ENCODE peak calls at places on chromosomes 13 and 19, in eight cellular contexts. One of them, this sample, is unnamed.

GRCh38 chr13:37109080-37109678 is 3.7 kb upstream of the CSNK1A1L start:
- DNase-seq in non-pigmented ciliary epithelial cell: no peak
- DNase-seq in A549: peak
- DNase-seq in stimulated activated naive CD8-positive, alpha-beta T cell treated with anti-CD3 and anti-CD28 coated beads, Interleukin-15, Interleukin-2, amounts not matched to agents 100 U/mL and 50 U/mL, for 24 hours: no peak
- DNase-seq in HEK293T: peak
- DNase-seq in activated naive CD4-positive, alpha-beta T cell treated with anti-CD3 and anti-CD28 coated beads, Interleukin-2, amount 50 U/mL, for 16 hours: no peak
- DNase-seq in T-helper 2 cell: no peak
- DNase-seq in mesothelial cell of epicardium: no peak
- DNase-seq in this sample: no peak

GRCh38 chr13:67299731-67300130 is 69.6 kb upstream of the PCDH9 start:
- DNase-seq in non-pigmented ciliary epithelial cell: no peak
- DNase-seq in A549: no peak
- DNase-seq in stimulated activated naive CD8-positive, alpha-beta T cell treated with anti-CD3 and anti-CD28 coated beads, Interleukin-15, Interleukin-2, amounts not matched to agents 100 U/mL and 50 U/mL, for 24 hours: no peak
- DNase-seq in HEK293T: no peak
- DNase-seq in activated naive CD4-positive, alpha-beta T cell treated with anti-CD3 and anti-CD28 coated beads, Interleukin-2, amount 50 U/mL, for 16 hours: no peak
- DNase-seq in T-helper 2 cell: no peak
- DNase-seq in mesothelial cell of epicardium: no peak
- DNase-seq in this sample: no peak

GRCh38 chr13:57666554-57666953 is 35.0 kb downstream of the PCDH17 start:
- DNase-seq in non-pigmented ciliary epithelial cell: no peak
- DNase-seq in A549: no peak
- DNase-seq in stimulated activated naive CD8-positive, alpha-beta T cell treated with anti-CD3 and anti-CD28 coated beads, Interleukin-15, Interleukin-2, amounts not matched to agents 100 U/mL and 50 U/mL, for 24 hours: no peak
- DNase-seq in HEK293T: no peak
- DNase-seq in activated naive CD4-positive, alpha-beta T cell treated with anti-CD3 and anti-CD28 coated beads, Interleukin-2, amount 50 U/mL, for 16 hours: no peak
- DNase-seq in T-helper 2 cell: no peak
- DNase-seq in mesothelial cell of epicardium: no peak
- DNase-seq in this sample: no peak

GRCh38 chr19:30606114-30607050 is 234.2 kb downstream of the ZNF536 start:
- DNase-seq in non-pigmented ciliary epithelial cell: no peak
- DNase-seq in A549: no peak
- DNase-seq in stimulated activated naive CD8-positive, alpha-beta T cell treated with anti-CD3 and anti-CD28 coated beads, Interleukin-15, Interleukin-2, amounts not matched to agents 100 U/mL and 50 U/mL, for 24 hours: no peak
- DNase-seq in HEK293T: no peak
- DNase-seq in activated naive CD4-positive, alpha-beta T cell treated with anti-CD3 and anti-CD28 coated beads, Interleukin-2, amount 50 U/mL, for 16 hours: no peak
- DNase-seq in T-helper 2 cell: no peak
- DNase-seq in mesothelial cell of epicardium: no peak
- DNase-seq in this sample: no peak

GRCh38 chr13:24683833-24684599 is 3.8 kb downstream of the ATP12A start:
- DNase-seq in non-pigmented ciliary epithelial cell: no peak
- DNase-seq in A549: peak
- DNase-seq in stimulated activated naive CD8-positive, alpha-beta T cell treated with anti-CD3 and anti-CD28 coated beads, Interleukin-15, Interleukin-2, amounts not matched to agents 100 U/mL and 50 U/mL, for 24 hours: peak
- DNase-seq in HEK293T: peak
- DNase-seq in activated naive CD4-positive, alpha-beta T cell treated with anti-CD3 and anti-CD28 coated beads, Interleukin-2, amount 50 U/mL, for 16 hours: peak
- DNase-seq in T-helper 2 cell: peak
- DNase-seq in mesothelial cell of epicardium: no peak
- DNase-seq in this sample: no peak

GRCh38 chr19:5621311-5621944 is 1.1 kb downstream of the SAFB2 start:
- DNase-seq in non-pigmented ciliary epithelial cell: no peak
- DNase-seq in A549: no peak
- DNase-seq in stimulated activated naive CD8-positive, alpha-beta T cell treated with anti-CD3 and anti-CD28 coated beads, Interleukin-15, Interleukin-2, amounts not matched to agents 100 U/mL and 50 U/mL, for 24 hours: peak
- DNase-seq in HEK293T: no peak
- DNase-seq in activated naive CD4-positive, alpha-beta T cell treated with anti-CD3 and anti-CD28 coated beads, Interleukin-2, amount 50 U/mL, for 16 hours: no peak
- DNase-seq in T-helper 2 cell: no peak
- DNase-seq in mesothelial cell of epicardium: no peak
- DNase-seq in this sample: no peak

GRCh38 chr19:56069642-56070041 is 51.5 kb downstream of the ZNF787 start:
- DNase-seq in non-pigmented ciliary epithelial cell: no peak
- DNase-seq in A549: no peak
- DNase-seq in stimulated activated naive CD8-positive, alpha-beta T cell treated with anti-CD3 and anti-CD28 coated beads, Interleukin-15, Interleukin-2, amounts not matched to agents 100 U/mL and 50 U/mL, for 24 hours: no peak
- DNase-seq in HEK293T: no peak
- DNase-seq in activated naive CD4-positive, alpha-beta T cell treated with anti-CD3 and anti-CD28 coated beads, Interleukin-2, amount 50 U/mL, for 16 hours: no peak
- DNase-seq in T-helper 2 cell: no peak
- DNase-seq in mesothelial cell of epicardium: no peak
- DNase-seq in this sample: no peak

GRCh38 chr19:36060430-36060829 is 5.7 kb downstream of the WDR62 start:
- DNase-seq in non-pigmented ciliary epithelial cell: no peak
- DNase-seq in A549: peak
- DNase-seq in stimulated activated naive CD8-positive, alpha-beta T cell treated with anti-CD3 and anti-CD28 coated beads, Interleukin-15, Interleukin-2, amounts not matched to agents 100 U/mL and 50 U/mL, for 24 hours: peak
- DNase-seq in HEK293T: peak
- DNase-seq in activated naive CD4-positive, alpha-beta T cell treated with anti-CD3 and anti-CD28 coated beads, Interleukin-2, amount 50 U/mL, for 16 hours: peak
- DNase-seq in T-helper 2 cell: no peak
- DNase-seq in mesothelial cell of epicardium: no peak
- DNase-seq in this sample: peak

GRCh38 chr13:27489456-27489855 is 39.1 kb upstream of the MTIF3 start:
- DNase-seq in non-pigmented ciliary epithelial cell: no peak
- DNase-seq in A549: no peak
- DNase-seq in stimulated activated naive CD8-positive, alpha-beta T cell treated with anti-CD3 and anti-CD28 coated beads, Interleukin-15, Interleukin-2, amounts not matched to agents 100 U/mL and 50 U/mL, for 24 hours: no peak
- DNase-seq in HEK293T: no peak
- DNase-seq in activated naive CD4-positive, alpha-beta T cell treated with anti-CD3 and anti-CD28 coated beads, Interleukin-2, amount 50 U/mL, for 16 hours: no peak
- DNase-seq in T-helper 2 cell: no peak
- DNase-seq in mesothelial cell of epicardium: no peak
- DNase-seq in this sample: no peak

GRCh38 chr13:28754698-28755545 is 36.2 kb upstream of the SLC46A3 start:
- DNase-seq in non-pigmented ciliary epithelial cell: no peak
- DNase-seq in A549: peak
- DNase-seq in stimulated activated naive CD8-positive, alpha-beta T cell treated with anti-CD3 and anti-CD28 coated beads, Interleukin-15, Interleukin-2, amounts not matched to agents 100 U/mL and 50 U/mL, for 24 hours: no peak
- DNase-seq in HEK293T: no peak
- DNase-seq in activated naive CD4-positive, alpha-beta T cell treated with anti-CD3 and anti-CD28 coated beads, Interleukin-2, amount 50 U/mL, for 16 hours: no peak
- DNase-seq in T-helper 2 cell: no peak
- DNase-seq in mesothelial cell of epicardium: no peak
- DNase-seq in this sample: no peak

GRCh38 chr19:2266183-2266993 is 10.2 kb upstream of the JSRP1 start:
- DNase-seq in non-pigmented ciliary epithelial cell: no peak
- DNase-seq in A549: no peak
- DNase-seq in stimulated activated naive CD8-positive, alpha-beta T cell treated with anti-CD3 and anti-CD28 coated beads, Interleukin-15, Interleukin-2, amounts not matched to agents 100 U/mL and 50 U/mL, for 24 hours: peak
- DNase-seq in HEK293T: no peak
- DNase-seq in activated naive CD4-positive, alpha-beta T cell treated with anti-CD3 and anti-CD28 coated beads, Interleukin-2, amount 50 U/mL, for 16 hours: peak
- DNase-seq in T-helper 2 cell: no peak
- DNase-seq in mesothelial cell of epicardium: no peak
- DNase-seq in this sample: no peak

GRCh38 chr19:12092065-12092867 is 27.7 kb downstream of the ZNF844 start:
- DNase-seq in non-pigmented ciliary epithelial cell: peak
- DNase-seq in A549: no peak
- DNase-seq in stimulated activated naive CD8-positive, alpha-beta T cell treated with anti-CD3 and anti-CD28 coated beads, Interleukin-15, Interleukin-2, amounts not matched to agents 100 U/mL and 50 U/mL, for 24 hours: peak
- DNase-seq in HEK293T: no peak
- DNase-seq in activated naive CD4-positive, alpha-beta T cell treated with anti-CD3 and anti-CD28 coated beads, Interleukin-2, amount 50 U/mL, for 16 hours: peak
- DNase-seq in T-helper 2 cell: peak
- DNase-seq in mesothelial cell of epicardium: peak
- DNase-seq in this sample: peak

GRCh38 chr13:33757713-33758112 is 60.2 kb upstream of the RFC3 start:
- DNase-seq in non-pigmented ciliary epithelial cell: no peak
- DNase-seq in A549: no peak
- DNase-seq in stimulated activated naive CD8-positive, alpha-beta T cell treated with anti-CD3 and anti-CD28 coated beads, Interleukin-15, Interleukin-2, amounts not matched to agents 100 U/mL and 50 U/mL, for 24 hours: no peak
- DNase-seq in HEK293T: no peak
- DNase-seq in activated naive CD4-positive, alpha-beta T cell treated with anti-CD3 and anti-CD28 coated beads, Interleukin-2, amount 50 U/mL, for 16 hours: no peak
- DNase-seq in T-helper 2 cell: no peak
- DNase-seq in mesothelial cell of epicardium: no peak
- DNase-seq in this sample: no peak

GRCh38 chr13:30355405-30355741 is 48.0 kb upstream of the KATNAL1 start:
- DNase-seq in non-pigmented ciliary epithelial cell: no peak
- DNase-seq in A549: no peak
- DNase-seq in stimulated activated naive CD8-positive, alpha-beta T cell treated with anti-CD3 and anti-CD28 coated beads, Interleukin-15, Interleukin-2, amounts not matched to agents 100 U/mL and 50 U/mL, for 24 hours: peak
- DNase-seq in HEK293T: no peak
- DNase-seq in activated naive CD4-positive, alpha-beta T cell treated with anti-CD3 and anti-CD28 coated beads, Interleukin-2, amount 50 U/mL, for 16 hours: peak
- DNase-seq in T-helper 2 cell: no peak
- DNase-seq in mesothelial cell of epicardium: no peak
- DNase-seq in this sample: no peak

GRCh38 chr13:99403458-99403971 is 96.3 kb upstream of the GPR183 start:
- DNase-seq in non-pigmented ciliary epithelial cell: no peak
- DNase-seq in A549: no peak
- DNase-seq in stimulated activated naive CD8-positive, alpha-beta T cell treated with anti-CD3 and anti-CD28 coated beads, Interleukin-15, Interleukin-2, amounts not matched to agents 100 U/mL and 50 U/mL, for 24 hours: peak
- DNase-seq in HEK293T: no peak
- DNase-seq in activated naive CD4-positive, alpha-beta T cell treated with anti-CD3 and anti-CD28 coated beads, Interleukin-2, amount 50 U/mL, for 16 hours: no peak
- DNase-seq in T-helper 2 cell: no peak
- DNase-seq in mesothelial cell of epicardium: no peak
- DNase-seq in this sample: no peak

GRCh38 chr13:41274881-41275280 is 11.5 kb upstream of the MTRF1 start:
- DNase-seq in non-pigmented ciliary epithelial cell: no peak
- DNase-seq in A549: no peak
- DNase-seq in stimulated activated naive CD8-positive, alpha-beta T cell treated with anti-CD3 and anti-CD28 coated beads, Interleukin-15, Interleukin-2, amounts not matched to agents 100 U/mL and 50 U/mL, for 24 hours: no peak
- DNase-seq in HEK293T: no peak
- DNase-seq in activated naive CD4-positive, alpha-beta T cell treated with anti-CD3 and anti-CD28 coated beads, Interleukin-2, amount 50 U/mL, for 16 hours: no peak
- DNase-seq in T-helper 2 cell: no peak
- DNase-seq in mesothelial cell of epicardium: no peak
- DNase-seq in this sample: no peak

GRCh38 chr19:10230155-10230903 is 802 bp downstream of the S1PR2 start:
- DNase-seq in non-pigmented ciliary epithelial cell: no peak
- DNase-seq in A549: no peak
- DNase-seq in stimulated activated naive CD8-positive, alpha-beta T cell treated with anti-CD3 and anti-CD28 coated beads, Interleukin-15, Interleukin-2, amounts not matched to agents 100 U/mL and 50 U/mL, for 24 hours: peak
- DNase-seq in HEK293T: no peak
- DNase-seq in activated naive CD4-positive, alpha-beta T cell treated with anti-CD3 and anti-CD28 coated beads, Interleukin-2, amount 50 U/mL, for 16 hours: peak
- DNase-seq in T-helper 2 cell: peak
- DNase-seq in mesothelial cell of epicardium: peak
- DNase-seq in this sample: no peak

GRCh38 chr13:81639984-81640582 is 1299.2 kb upstream of the SPRY2 start:
- DNase-seq in non-pigmented ciliary epithelial cell: no peak
- DNase-seq in A549: peak
- DNase-seq in stimulated activated naive CD8-positive, alpha-beta T cell treated with anti-CD3 and anti-CD28 coated beads, Interleukin-15, Interleukin-2, amounts not matched to agents 100 U/mL and 50 U/mL, for 24 hours: no peak
- DNase-seq in HEK293T: peak
- DNase-seq in activated naive CD4-positive, alpha-beta T cell treated with anti-CD3 and anti-CD28 coated beads, Interleukin-2, amount 50 U/mL, for 16 hours: no peak
- DNase-seq in T-helper 2 cell: no peak
- DNase-seq in mesothelial cell of epicardium: no peak
- DNase-seq in this sample: no peak

GRCh38 chr13:74641586-74641985 is 507.4 kb upstream of the KLF12 start:
- DNase-seq in non-pigmented ciliary epithelial cell: no peak
- DNase-seq in A549: no peak
- DNase-seq in stimulated activated naive CD8-positive, alpha-beta T cell treated with anti-CD3 and anti-CD28 coated beads, Interleukin-15, Interleukin-2, amounts not matched to agents 100 U/mL and 50 U/mL, for 24 hours: no peak
- DNase-seq in HEK293T: no peak
- DNase-seq in activated naive CD4-positive, alpha-beta T cell treated with anti-CD3 and anti-CD28 coated beads, Interleukin-2, amount 50 U/mL, for 16 hours: no peak
- DNase-seq in T-helper 2 cell: no peak
- DNase-seq in mesothelial cell of epicardium: no peak
- DNase-seq in this sample: no peak

GRCh38 chr13:34464011-34464410 is 478.1 kb upstream of the NBEA start:
- DNase-seq in non-pigmented ciliary epithelial cell: no peak
- DNase-seq in A549: peak
- DNase-seq in stimulated activated naive CD8-positive, alpha-beta T cell treated with anti-CD3 and anti-CD28 coated beads, Interleukin-15, Interleukin-2, amounts not matched to agents 100 U/mL and 50 U/mL, for 24 hours: no peak
- DNase-seq in HEK293T: no peak
- DNase-seq in activated naive CD4-positive, alpha-beta T cell treated with anti-CD3 and anti-CD28 coated beads, Interleukin-2, amount 50 U/mL, for 16 hours: no peak
- DNase-seq in T-helper 2 cell: no peak
- DNase-seq in mesothelial cell of epicardium: no peak
- DNase-seq in this sample: no peak

GRCh38 chr13:111485491-111486250 is 165.2 kb downstream of the TEX29 start:
- DNase-seq in non-pigmented ciliary epithelial cell: no peak
- DNase-seq in A549: no peak
- DNase-seq in stimulated activated naive CD8-positive, alpha-beta T cell treated with anti-CD3 and anti-CD28 coated beads, Interleukin-15, Interleukin-2, amounts not matched to agents 100 U/mL and 50 U/mL, for 24 hours: no peak
- DNase-seq in HEK293T: no peak
- DNase-seq in activated naive CD4-positive, alpha-beta T cell treated with anti-CD3 and anti-CD28 coated beads, Interleukin-2, amount 50 U/mL, for 16 hours: no peak
- DNase-seq in T-helper 2 cell: no peak
- DNase-seq in mesothelial cell of epicardium: no peak
- DNase-seq in this sample: no peak

GRCh38 chr19:12937243-12938053 is 961 bp upstream of the CALR start:
- DNase-seq in non-pigmented ciliary epithelial cell: no peak
- DNase-seq in A549: peak
- DNase-seq in stimulated activated naive CD8-positive, alpha-beta T cell treated with anti-CD3 and anti-CD28 coated beads, Interleukin-15, Interleukin-2, amounts not matched to agents 100 U/mL and 50 U/mL, for 24 hours: peak
- DNase-seq in HEK293T: no peak
- DNase-seq in activated naive CD4-positive, alpha-beta T cell treated with anti-CD3 and anti-CD28 coated beads, Interleukin-2, amount 50 U/mL, for 16 hours: no peak
- DNase-seq in T-helper 2 cell: no peak
- DNase-seq in mesothelial cell of epicardium: no peak
- DNase-seq in this sample: no peak

GRCh38 chr19:15680478-15680877 is 7.6 kb downstream of the CYP4F12 start:
- DNase-seq in non-pigmented ciliary epithelial cell: no peak
- DNase-seq in A549: no peak
- DNase-seq in stimulated activated naive CD8-positive, alpha-beta T cell treated with anti-CD3 and anti-CD28 coated beads, Interleukin-15, Interleukin-2, amounts not matched to agents 100 U/mL and 50 U/mL, for 24 hours: no peak
- DNase-seq in HEK293T: no peak
- DNase-seq in activated naive CD4-positive, alpha-beta T cell treated with anti-CD3 and anti-CD28 coated beads, Interleukin-2, amount 50 U/mL, for 16 hours: no peak
- DNase-seq in T-helper 2 cell: no peak
- DNase-seq in mesothelial cell of epicardium: no peak
- DNase-seq in this sample: no peak

GRCh38 chr13:112248909-112249592 is 127.1 kb upstream of the SPACA7 start:
- DNase-seq in non-pigmented ciliary epithelial cell: no peak
- DNase-seq in A549: no peak
- DNase-seq in stimulated activated naive CD8-positive, alpha-beta T cell treated with anti-CD3 and anti-CD28 coated beads, Interleukin-15, Interleukin-2, amounts not matched to agents 100 U/mL and 50 U/mL, for 24 hours: no peak
- DNase-seq in HEK293T: no peak
- DNase-seq in activated naive CD4-positive, alpha-beta T cell treated with anti-CD3 and anti-CD28 coated beads, Interleukin-2, amount 50 U/mL, for 16 hours: no peak
- DNase-seq in T-helper 2 cell: no peak
- DNase-seq in mesothelial cell of epicardium: no peak
- DNase-seq in this sample: no peak

GRCh38 chr13:43154083-43154739 is 130.8 kb downstream of the DNAJC15 start:
- DNase-seq in non-pigmented ciliary epithelial cell: no peak
- DNase-seq in A549: no peak
- DNase-seq in stimulated activated naive CD8-positive, alpha-beta T cell treated with anti-CD3 and anti-CD28 coated beads, Interleukin-15, Interleukin-2, amounts not matched to agents 100 U/mL and 50 U/mL, for 24 hours: no peak
- DNase-seq in HEK293T: no peak
- DNase-seq in activated naive CD4-positive, alpha-beta T cell treated with anti-CD3 and anti-CD28 coated beads, Interleukin-2, amount 50 U/mL, for 16 hours: no peak
- DNase-seq in T-helper 2 cell: no peak
- DNase-seq in mesothelial cell of epicardium: no peak
- DNase-seq in this sample: no peak

GRCh38 chr13:110509478-110509926 is 52.0 kb downstream of the RAB20 start:
- DNase-seq in non-pigmented ciliary epithelial cell: no peak
- DNase-seq in A549: no peak
- DNase-seq in stimulated activated naive CD8-positive, alpha-beta T cell treated with anti-CD3 and anti-CD28 coated beads, Interleukin-15, Interleukin-2, amounts not matched to agents 100 U/mL and 50 U/mL, for 24 hours: no peak
- DNase-seq in HEK293T: no peak
- DNase-seq in activated naive CD4-positive, alpha-beta T cell treated with anti-CD3 and anti-CD28 coated beads, Interleukin-2, amount 50 U/mL, for 16 hours: no peak
- DNase-seq in T-helper 2 cell: no peak
- DNase-seq in mesothelial cell of epicardium: no peak
- DNase-seq in this sample: no peak

GRCh38 chr19:30701178-30701577 is 329.0 kb downstream of the ZNF536 start:
- DNase-seq in non-pigmented ciliary epithelial cell: no peak
- DNase-seq in A549: no peak
- DNase-seq in stimulated activated naive CD8-positive, alpha-beta T cell treated with anti-CD3 and anti-CD28 coated beads, Interleukin-15, Interleukin-2, amounts not matched to agents 100 U/mL and 50 U/mL, for 24 hours: no peak
- DNase-seq in HEK293T: no peak
- DNase-seq in activated naive CD4-positive, alpha-beta T cell treated with anti-CD3 and anti-CD28 coated beads, Interleukin-2, amount 50 U/mL, for 16 hours: no peak
- DNase-seq in T-helper 2 cell: no peak
- DNase-seq in mesothelial cell of epicardium: no peak
- DNase-seq in this sample: no peak

GRCh38 chr13:39364797-39365468 is 238.1 kb downstream of the LHFPL6 start:
- DNase-seq in non-pigmented ciliary epithelial cell: peak
- DNase-seq in A549: no peak
- DNase-seq in stimulated activated naive CD8-positive, alpha-beta T cell treated with anti-CD3 and anti-CD28 coated beads, Interleukin-15, Interleukin-2, amounts not matched to agents 100 U/mL and 50 U/mL, for 24 hours: no peak
- DNase-seq in HEK293T: peak
- DNase-seq in activated naive CD4-positive, alpha-beta T cell treated with anti-CD3 and anti-CD28 coated beads, Interleukin-2, amount 50 U/mL, for 16 hours: no peak
- DNase-seq in T-helper 2 cell: no peak
- DNase-seq in mesothelial cell of epicardium: no peak
- DNase-seq in this sample: no peak

GRCh38 chr13:40818926-40819325 is 29.5 kb downstream of the SLC25A15 start:
- DNase-seq in non-pigmented ciliary epithelial cell: no peak
- DNase-seq in A549: no peak
- DNase-seq in stimulated activated naive CD8-positive, alpha-beta T cell treated with anti-CD3 and anti-CD28 coated beads, Interleukin-15, Interleukin-2, amounts not matched to agents 100 U/mL and 50 U/mL, for 24 hours: no peak
- DNase-seq in HEK293T: no peak
- DNase-seq in activated naive CD4-positive, alpha-beta T cell treated with anti-CD3 and anti-CD28 coated beads, Interleukin-2, amount 50 U/mL, for 16 hours: no peak
- DNase-seq in T-helper 2 cell: no peak
- DNase-seq in mesothelial cell of epicardium: no peak
- DNase-seq in this sample: no peak

GRCh38 chr19:10294368-10294697 is 4.6 kb downstream of the ICAM5 start:
- DNase-seq in non-pigmented ciliary epithelial cell: no peak
- DNase-seq in A549: no peak
- DNase-seq in stimulated activated naive CD8-positive, alpha-beta T cell treated with anti-CD3 and anti-CD28 coated beads, Interleukin-15, Interleukin-2, amounts not matched to agents 100 U/mL and 50 U/mL, for 24 hours: no peak
- DNase-seq in HEK293T: no peak
- DNase-seq in activated naive CD4-positive, alpha-beta T cell treated with anti-CD3 and anti-CD28 coated beads, Interleukin-2, amount 50 U/mL, for 16 hours: no peak
- DNase-seq in T-helper 2 cell: no peak
- DNase-seq in mesothelial cell of epicardium: no peak
- DNase-seq in this sample: no peak

GRCh38 chr13:114099191-114099590 is 33.2 kb downstream of the RASA3 start:
- DNase-seq in non-pigmented ciliary epithelial cell: peak
- DNase-seq in A549: peak
- DNase-seq in stimulated activated naive CD8-positive, alpha-beta T cell treated with anti-CD3 and anti-CD28 coated beads, Interleukin-15, Interleukin-2, amounts not matched to agents 100 U/mL and 50 U/mL, for 24 hours: peak
- DNase-seq in HEK293T: peak
- DNase-seq in activated naive CD4-positive, alpha-beta T cell treated with anti-CD3 and anti-CD28 coated beads, Interleukin-2, amount 50 U/mL, for 16 hours: no peak
- DNase-seq in T-helper 2 cell: no peak
- DNase-seq in mesothelial cell of epicardium: no peak
- DNase-seq in this sample: no peak

GRCh38 chr19:1307320-1307719 is 21.6 kb downstream of the EFNA2 start:
- DNase-seq in non-pigmented ciliary epithelial cell: no peak
- DNase-seq in A549: no peak
- DNase-seq in stimulated activated naive CD8-positive, alpha-beta T cell treated with anti-CD3 and anti-CD28 coated beads, Interleukin-15, Interleukin-2, amounts not matched to agents 100 U/mL and 50 U/mL, for 24 hours: no peak
- DNase-seq in HEK293T: no peak
- DNase-seq in activated naive CD4-positive, alpha-beta T cell treated with anti-CD3 and anti-CD28 coated beads, Interleukin-2, amount 50 U/mL, for 16 hours: no peak
- DNase-seq in T-helper 2 cell: no peak
- DNase-seq in mesothelial cell of epicardium: no peak
- DNase-seq in this sample: no peak

GRCh38 chr19:8938576-8938975 is 71.6 kb downstream of the MUC16 start:
- DNase-seq in non-pigmented ciliary epithelial cell: no peak
- DNase-seq in A549: no peak
- DNase-seq in stimulated activated naive CD8-positive, alpha-beta T cell treated with anti-CD3 and anti-CD28 coated beads, Interleukin-15, Interleukin-2, amounts not matched to agents 100 U/mL and 50 U/mL, for 24 hours: no peak
- DNase-seq in HEK293T: no peak
- DNase-seq in activated naive CD4-positive, alpha-beta T cell treated with anti-CD3 and anti-CD28 coated beads, Interleukin-2, amount 50 U/mL, for 16 hours: no peak
- DNase-seq in T-helper 2 cell: no peak
- DNase-seq in mesothelial cell of epicardium: no peak
- DNase-seq in this sample: no peak

GRCh38 chr13:110118106-110118505 is 188.9 kb downstream of the COL4A1 start:
- DNase-seq in non-pigmented ciliary epithelial cell: no peak
- DNase-seq in A549: no peak
- DNase-seq in stimulated activated naive CD8-positive, alpha-beta T cell treated with anti-CD3 and anti-CD28 coated beads, Interleukin-15, Interleukin-2, amounts not matched to agents 100 U/mL and 50 U/mL, for 24 hours: no peak
- DNase-seq in HEK293T: no peak
- DNase-seq in activated naive CD4-positive, alpha-beta T cell treated with anti-CD3 and anti-CD28 coated beads, Interleukin-2, amount 50 U/mL, for 16 hours: no peak
- DNase-seq in T-helper 2 cell: no peak
- DNase-seq in mesothelial cell of epicardium: no peak
- DNase-seq in this sample: no peak

This sample was measured in D721Med.